ENCODE peak calls at places on chromosomes 6 and 20, in four cellular contexts. J, Z, I and P are unnamed samples.

GRCh38 chr6:10256113-10256690 is 158.7 kb downstream of the TFAP2A start:
- DNase-seq in J (no peak), Z (no peak), I (no peak), P (no peak)

GRCh38 chr6:169801396-169802160 is 50.2 kb downstream of the ERMARD start:
- DNase-seq in J (no peak), Z (no peak), I (no peak), P (no peak)

GRCh38 chr20:1415667-1416468 is 23.0 kb upstream of the FKBP1A start:
- DNase-seq in J (peak), Z (no peak), I (no peak), P (peak)

GRCh38 chr6:34671801-34672656 is 24.5 kb downstream of the ILRUN start:
- DNase-seq in J (peak), Z (no peak), I (no peak), P (peak)

GRCh38 chr20:53187402-53187801 is 215.2 kb downstream of the TSHZ2 start:
- DNase-seq in J (no peak), Z (no peak), I (no peak), P (no peak)

GRCh38 chr6:52590634-52590985 is 13.8 kb upstream of the TRAM2 start:
- DNase-seq in J (peak), Z (no peak), I (no peak), P (peak)

GRCh38 chr6:113944701-113945100 is 26.2 kb downstream of the HDAC2 start:
- DNase-seq in J (peak), Z (no peak), I (no peak), P (no peak)

GRCh38 chr20:38685853-38686473 is 38.3 kb upstream of the SLC32A1 start:
- DNase-seq in J (peak), Z (no peak), I (no peak), P (peak)

GRCh38 chr6:75204959-75205775 is 686 bp downstream of the COL12A1 start:
- DNase-seq in J (peak), Z (no peak), I (peak), P (peak)

GRCh38 chr6:94376876-94377275 is 957.5 kb upstream of the EPHA7 start:
- DNase-seq in J (no peak), Z (no peak), I (no peak), P (no peak)

GRCh38 chr6:2738373-2738979 is 12.2 kb downstream of the MYLK4 start:
- DNase-seq in J (peak), Z (peak), I (no peak), P (peak)

GRCh38 chr6:133837801-133838349 is 51.0 kb upstream of the TCF21 start:
- DNase-seq in J (no peak), Z (peak), I (no peak), P (peak)

GRCh38 chr20:37856932-37857660 is 45.8 kb upstream of the VSTM2L start:
- DNase-seq in J (peak), Z (no peak), I (no peak), P (peak)

GRCh38 chr6:21265264-21266044 is 328.1 kb upstream of the SOX4 start:
- DNase-seq in J (peak), Z (no peak), I (no peak), P (peak)

GRCh38 chr6:147677647-147678046 is 169.2 kb downstream of the SAMD5 start:
- DNase-seq in J (no peak), Z (no peak), I (no peak), P (no peak)

GRCh38 chr6:129730477-129731165 is 20.6 kb upstream of the ARHGAP18 start:
- DNase-seq in J (no peak), Z (no peak), I (no peak), P (no peak)

GRCh38 chr6:13331516-13332348 is 3.4 kb upstream of the TBC1D7 start:
- DNase-seq in J (peak), Z (no peak), I (no peak), P (peak)

GRCh38 chr6:52546678-52547077 is 30.2 kb downstream of the TRAM2 start:
- DNase-seq in J (no peak), Z (no peak), I (no peak), P (no peak)

GRCh38 chr6:74879234-74879633 is 326.6 kb downstream of the COL12A1 start:
- DNase-seq in J (peak), Z (no peak), I (peak), P (peak)

GRCh38 chr6:3380344-3381232 is 76.3 kb downstream of the SLC22A23 start:
- DNase-seq in J (no peak), Z (no peak), I (no peak), P (no peak)

GRCh38 chr6:97557355-97557754 is 274.3 kb upstream of the MMS22L start:
- DNase-seq in J (no peak), Z (no peak), I (no peak), P (no peak)

GRCh38 chr6:165468361-165468760 is 159.0 kb upstream of the C6orf118 start:
- DNase-seq in J (no peak), Z (no peak), I (no peak), P (no peak)

GRCh38 chr20:24378651-24379050 is 90.8 kb upstream of the SYNDIG1 start:
- DNase-seq in J (no peak), Z (peak), I (no peak), P (no peak)

GRCh38 chr6:90078513-90079289 is 184.4 kb downstream of the GJA10 start:
- DNase-seq in J (no peak), Z (no peak), I (no peak), P (peak)

GRCh38 chr20:15763344-15763743 is 809.9 kb downstream of the KIF16B start:
- DNase-seq in J (peak), Z (no peak), I (no peak), P (no peak)

GRCh38 chr20:15756401-15756800 is 816.8 kb downstream of the KIF16B start:
- DNase-seq in J (no peak), Z (no peak), I (no peak), P (no peak)

GRCh38 chr20:15756001-15756400 is 817.2 kb downstream of the KIF16B start:
- DNase-seq in J (no peak), Z (no peak), I (no peak), P (no peak)

GRCh38 chr20:15760217-15760567 is 813.1 kb downstream of the KIF16B start:
- DNase-seq in J (no peak), Z (no peak), I (no peak), P (no peak)

DNA sequence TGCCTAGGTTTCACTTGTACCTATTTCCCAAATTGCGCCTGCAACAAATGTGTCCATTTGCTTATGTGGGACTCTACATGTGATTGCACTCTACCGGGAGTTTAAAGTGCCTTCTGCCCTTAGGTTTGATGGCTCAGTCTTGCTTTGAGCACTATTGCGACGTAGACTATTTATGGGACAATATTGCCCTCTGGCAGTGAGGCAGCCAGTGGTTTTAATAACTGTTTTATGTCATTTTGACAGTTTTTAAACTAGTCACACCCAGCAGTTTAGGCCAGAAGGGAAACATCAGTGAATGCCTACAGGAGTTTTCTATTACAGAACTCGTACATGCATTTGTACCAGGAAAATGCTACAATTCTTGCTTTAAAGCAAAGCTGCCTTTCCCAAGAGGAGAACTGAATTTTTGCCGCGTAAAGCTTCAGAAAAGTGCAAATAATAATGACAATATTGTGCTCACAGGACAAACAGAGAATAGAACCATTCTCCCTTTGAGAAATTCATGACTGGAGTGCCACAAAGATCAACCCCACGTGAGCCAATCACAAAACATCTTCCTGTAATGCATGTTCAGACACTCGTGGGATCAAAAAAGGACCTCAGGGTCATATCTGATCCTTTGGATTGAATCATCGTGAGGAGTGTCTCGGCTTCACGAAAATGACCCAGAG is 813.6 kb downstream of the KIF16B start:
- DNase-seq in J (no peak), Z (no peak), I (no peak), P (peak)
- TF ChIP-seq CTCF in J (peak), Z (no peak), I (no peak), P (peak)

DNA sequence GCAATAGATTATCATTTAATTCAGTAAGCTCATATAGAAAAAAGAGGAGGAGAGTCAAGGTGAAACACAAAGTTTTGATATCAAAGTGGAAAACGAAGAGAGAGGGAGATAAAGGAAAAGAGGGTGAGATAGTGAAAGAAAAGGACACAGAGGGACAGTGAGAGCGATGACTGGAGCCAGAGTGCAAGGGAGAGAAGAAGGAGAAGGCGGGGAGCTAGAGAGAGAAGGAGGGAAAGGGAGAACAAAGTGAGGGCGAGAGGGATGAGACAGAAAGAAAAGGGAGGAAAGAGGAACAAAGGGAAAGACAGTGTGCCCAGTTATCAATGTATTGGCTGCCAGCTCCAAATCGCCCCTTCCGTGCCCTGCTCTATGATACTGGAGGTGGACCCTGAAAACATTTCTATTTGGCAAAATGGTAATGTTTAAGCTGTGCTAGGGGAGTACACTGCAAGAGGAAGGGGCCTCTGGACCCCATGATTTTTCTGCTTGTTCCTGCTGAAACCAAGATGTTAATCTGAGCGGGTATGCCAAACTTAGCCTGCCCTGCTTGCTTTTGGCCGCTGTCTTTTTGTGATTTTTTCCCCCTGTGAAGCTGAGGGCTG is 27.8 kb downstream of the GPX5 start:
- DNase-seq in J (no peak), Z (no peak), I (no peak), P (no peak)
- H3K4me3 ChIP-seq in J (no peak), Z (no peak), I (no peak), P (no peak)

GRCh38 chr20:44648579-44648978 is 2.9 kb downstream of the ADA start:
- DNase-seq in J (no peak), Z (no peak), I (no peak), P (no peak)

GRCh38 chr20:44653536-44653935 is 2.0 kb upstream of the ADA start:
- DNase-seq in J (no peak), Z (no peak), I (no peak), P (no peak)

GRCh38 chr20:44650777-44651493 is 564 bp downstream of the ADA start:
- DNase-seq in J (no peak), Z (no peak), I (no peak), P (no peak)

GRCh38 chr20:44649976-44650375 is 1.5 kb downstream of the ADA start:
- DNase-seq in J (no peak), Z (no peak), I (no peak), P (no peak)

GRCh38 chr20:44651507-44652373 is at the start of gene ADA:
- DNase-seq in J (peak), Z (peak), I (peak), P (peak)
- TF ChIP-seq CTCF in J (no peak), Z (peak), I (no peak), P (no peak)

GRCh38 chr6:28648878-28649375 is 123.2 kb downstream of the GPX5 start:
- DNase-seq in J (no peak), Z (no peak), I (no peak), P (no peak)
- H3K4me3 ChIP-seq in J (peak), Z (peak), I (peak), P (peak)

GRCh38 chr20:46348972-46349741 is 40.9 kb upstream of the CDH22 start:
- DNase-seq in J (peak), Z (peak), I (peak), P (peak)

GRCh38 chr20:46350986-46351267 is 42.6 kb upstream of the CDH22 start:
- DNase-seq in J (no peak), Z (no peak), I (no peak), P (no peak)

GRCh38 chr20:46348231-46348803 is 40.0 kb upstream of the CDH22 start:
- DNase-seq in J (peak), Z (peak), I (peak), P (peak)

GRCh38 chr20:46350201-46350985 is 42.1 kb upstream of the CDH22 start:
- DNase-seq in J (peak), Z (peak), I (no peak), P (peak)

DNA sequence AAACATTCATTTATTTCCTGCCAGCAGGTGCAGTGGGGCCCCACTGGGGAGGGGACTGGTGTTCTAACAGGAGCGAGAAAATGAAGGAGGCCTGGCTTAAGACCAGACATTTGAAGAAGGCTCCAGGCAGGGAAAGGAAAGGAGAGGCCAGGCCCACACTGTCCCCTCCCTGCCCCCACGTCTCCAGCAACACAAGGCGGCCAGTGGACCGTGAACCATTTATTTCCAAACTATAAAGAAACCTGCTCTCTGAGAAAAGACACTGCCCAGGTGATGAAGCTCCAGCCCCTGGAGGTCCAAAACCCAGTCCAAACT is 41.4 kb upstream of the CDH22 start:
- DNase-seq in J (no peak), Z (no peak), I (no peak), P (no peak)
- TF ChIP-seq CTCF in J (no peak), Z (no peak), I (no peak), P (no peak)